ENCODE peak calls at places on chromosome 6, in eight cellular contexts. G is HT1080; X is coronary artery; N is H9; H is cerebellar nuclear complex; Q is AG08396; L is NCI-H2081 treated with DMSO at 0.1 percent for 48 hours; I is stimulated activated CD4-positive, alpha-beta T cell treated with anti-CD3 and anti-CD28 coated beads, TNF-alpha, amount 100 ng/mL, for 1 hour. Y is an unnamed sample.

GRCh38 chr6:142886431-142887170 is 58.4 kb downstream of the HIVEP2 start:
- DNase-seq in G (peak; percentile 40), X (no peak), N (no peak), H (no peak), Q (no peak), L (no peak), I (no peak), Y (peak; percentile 57)

GRCh38 chr6:137217801-137218472 is 1.2 kb downstream of the IFNGR1 start:
- DNase-seq in G (no peak), X (no peak), N (no peak), H (no peak), Q (no peak), L (no peak), I (no peak), Y (peak; percentile 25)

GRCh38 chr6:167501831-167502385 is 177.0 kb downstream of the TTLL2 start:
- DNase-seq in G (peak; percentile 26), X (no peak), N (peak; percentile 71), H (no peak), Q (no peak), L (no peak), I (no peak), Y (no peak)

GRCh38 chr6:52749546-52750152 is 13.6 kb downstream of the GSTA2 start:
- DNase-seq in G (no peak), X (no peak), N (no peak), H (no peak), Q (no peak), L (no peak), I (no peak), Y (peak; percentile 23)

GRCh38 chr6:99348220-99348822 is 1.2 kb downstream of the FAXC start:
- DNase-seq in G (no peak), X (no peak), N (no peak), H (no peak), Q (no peak), L (no peak), I (no peak), Y (no peak)

GRCh38 chr6:139376604-139377218 is 2.3 kb upstream of the CITED2 start:
- DNase-seq in G (peak; percentile 4), X (no peak), N (no peak), H (no peak), Q (no peak), L (no peak), I (no peak), Y (peak; percentile 43)

GRCh38 chr6:108785653-108786052 is 62.6 kb upstream of the ARMC2 start:
- DNase-seq in G (no peak), X (no peak), N (no peak), H (no peak), Q (no peak), L (no peak), I (no peak), Y (no peak)

GRCh38 chr6:45576648-45577624 is 199.2 kb upstream of the SUPT3H start:
- DNase-seq in G (no peak), X (no peak), N (no peak), H (no peak), Q (no peak), L (no peak), I (no peak), Y (no peak)

GRCh38 chr6:56953597-56954388 is 1.1 kb upstream of the BEND6 start:
- DNase-seq in G (no peak), X (no peak), N (peak; percentile 35), H (no peak), Q (no peak), L (no peak), I (no peak), Y (peak; percentile 32)

GRCh38 chr6:116323863-116324262 is 44.1 kb upstream of the TSPYL1 start:
- DNase-seq in G (no peak), X (no peak), N (no peak), H (no peak), Q (no peak), L (no peak), I (no peak), Y (no peak)

GRCh38 chr6:20203561-20204528 is 8.4 kb downstream of the MBOAT1 start:
- DNase-seq in G (no peak), X (no peak), N (no peak), H (no peak), Q (no peak), L (no peak), I (no peak), Y (peak; percentile 30)

GRCh38 chr6:21312118-21312517 is 281.4 kb upstream of the SOX4 start:
- DNase-seq in G (no peak), X (no peak), N (no peak), H (no peak), Q (peak; percentile 33), L (no peak), I (no peak), Y (no peak)

GRCh38 chr6:17907467-17908229 is 79.8 kb downstream of the KIF13A start:
- DNase-seq in G (peak; percentile 97), X (peak; percentile 90), N (no peak), H (no peak), Q (peak; percentile 81), L (no peak), I (no peak), Y (peak; percentile 96)

GRCh38 chr6:108574457-108575149 is 13.9 kb downstream of the FOXO3 start:
- DNase-seq in G (no peak), X (no peak), N (no peak), H (no peak), Q (no peak), L (no peak), I (no peak), Y (no peak)

GRCh38 chr6:144805049-144805448 is 519.9 kb downstream of the UTRN start:
- DNase-seq in G (no peak), X (no peak), N (no peak), H (no peak), Q (no peak), L (no peak), I (no peak), Y (no peak)

GRCh38 chr6:159761135-159761872 is 541 bp upstream of the ACAT2 start:
- DNase-seq in G (no peak), X (peak; percentile 77), N (peak; percentile 45), H (no peak), Q (no peak), L (no peak), I (no peak), Y (no peak)

GRCh38 chr6:144284753-144285547 is at the start of gene UTRN:
- DNase-seq in G (peak; percentile 86), X (peak; percentile 90), N (peak; percentile 88), H (no peak), Q (peak; percentile 82), L (no peak), I (peak; percentile 29), Y (peak; percentile 82)

Y was measured in foreskin keratinocyte.